ENCODE peak calls at places on chromosomes 13 and 19, in six cellular contexts. One of them, this sample, is unnamed.

GRCh38 chr13:20353973-20354372 is 121.9 kb upstream of the GJB6 start:
- ATAC-seq in HepG2: no peak
- ATAC-seq in upper lobe of left lung: no peak
- ATAC-seq in GM12878: no peak
- ATAC-seq in A549: no peak
- ATAC-seq in K562: no peak
- ATAC-seq in this sample: no peak

GRCh38 chr13:63700366-63700765 is 2284.7 kb upstream of the PCDH20 start:
- ATAC-seq in upper lobe of left lung: no peak
- ATAC-seq in A549: no peak
- ATAC-seq in HepG2: no peak
- ATAC-seq in GM12878: no peak
- ATAC-seq in K562: no peak
- ATAC-seq in this sample: no peak

GRCh38 chr19:3618811-3619630 is 7.6 kb downstream of the CACTIN start:
- ATAC-seq in HepG2: no peak
- ATAC-seq in A549: peak
- ATAC-seq in K562: no peak
- ATAC-seq in GM12878: no peak
- ATAC-seq in upper lobe of left lung: no peak
- ATAC-seq in this sample: no peak

GRCh38 chr13:89061821-89062220 is 1390.7 kb downstream of the SLITRK5 start:
- ATAC-seq in K562: no peak
- ATAC-seq in upper lobe of left lung: no peak
- ATAC-seq in A549: no peak
- ATAC-seq in HepG2: peak
- ATAC-seq in GM12878: no peak
- ATAC-seq in this sample: no peak

GRCh38 chr13:98871727-98872126 is 106.1 kb downstream of the DOCK9 start:
- ATAC-seq in A549: no peak
- ATAC-seq in K562: no peak
- ATAC-seq in HepG2: no peak
- ATAC-seq in upper lobe of left lung: peak
- ATAC-seq in GM12878: no peak
- ATAC-seq in this sample: no peak

GRCh38 chr13:93398167-93398566 is 171.6 kb downstream of the GPC6 start:
- ATAC-seq in K562: no peak
- ATAC-seq in A549: no peak
- ATAC-seq in HepG2: no peak
- ATAC-seq in GM12878: no peak
- ATAC-seq in upper lobe of left lung: peak
- ATAC-seq in this sample: peak

GRCh38 chr13:107842562-107843180 is 372.7 kb downstream of the LIG4 start:
- ATAC-seq in K562: no peak
- ATAC-seq in upper lobe of left lung: no peak
- ATAC-seq in A549: no peak
- ATAC-seq in HepG2: no peak
- ATAC-seq in GM12878: no peak
- ATAC-seq in this sample: no peak

GRCh38 chr19:23403581-23404324 is 8.5 kb upstream of the ZNF91 start:
- ATAC-seq in upper lobe of left lung: no peak
- ATAC-seq in GM12878: no peak
- ATAC-seq in A549: no peak
- ATAC-seq in HepG2: peak
- ATAC-seq in K562: no peak
- ATAC-seq in this sample: no peak

GRCh38 chr13:100608906-100609305 is 20.3 kb upstream of the GGACT start:
- ATAC-seq in HepG2: no peak
- ATAC-seq in K562: peak
- ATAC-seq in GM12878: peak
- ATAC-seq in A549: no peak
- ATAC-seq in upper lobe of left lung: no peak
- ATAC-seq in this sample: no peak

DNA sequence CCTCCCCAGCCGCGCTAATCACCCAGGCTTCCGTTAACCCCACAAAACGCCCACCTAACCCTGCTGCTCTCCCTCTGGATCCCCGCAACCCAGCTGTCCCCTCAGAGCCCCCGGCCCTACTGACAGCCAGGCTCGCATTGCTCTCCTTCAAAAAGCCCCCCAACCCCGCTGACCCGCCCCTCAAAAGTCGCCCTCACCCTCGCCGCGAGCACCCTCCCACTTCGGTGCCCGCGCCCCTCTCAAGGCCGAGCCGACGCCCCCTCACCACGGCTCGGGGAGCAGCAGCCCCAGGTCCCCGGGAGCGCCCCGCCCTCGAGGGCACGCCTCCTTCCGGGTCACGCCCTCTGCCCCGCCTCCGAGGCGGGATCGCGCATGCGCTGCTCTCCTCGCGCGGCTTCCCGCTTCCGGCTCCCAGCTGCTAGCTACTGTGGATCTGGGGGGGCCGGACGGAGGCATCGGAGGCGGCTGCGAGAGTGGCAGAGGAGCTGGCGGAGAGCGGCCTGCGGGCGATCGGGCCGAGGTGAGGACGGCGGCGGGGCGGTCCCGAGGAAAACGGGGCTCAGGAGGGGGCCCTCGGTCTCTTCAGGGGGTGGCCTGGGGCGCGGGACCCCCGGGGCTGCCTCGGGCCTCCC is 46.1 kb downstream of the ARHGEF18 start:
- ATAC-seq in GM12878: peak
- ATAC-seq in HepG2: peak
- ATAC-seq in A549: peak
- ATAC-seq in K562: peak
- ATAC-seq in upper lobe of left lung: peak
- ATAC-seq in this sample: peak
- TF ChIP-seq EP300 in GM12878: no peak
- TF ChIP-seq EP300 in HepG2: no peak
- TF ChIP-seq EP300 in A549: no peak
- TF ChIP-seq EP300 in K562: no peak
- TF ChIP-seq EP300 in upper lobe of left lung: no peak
- TF ChIP-seq EP300 in this sample: no peak

DNA sequence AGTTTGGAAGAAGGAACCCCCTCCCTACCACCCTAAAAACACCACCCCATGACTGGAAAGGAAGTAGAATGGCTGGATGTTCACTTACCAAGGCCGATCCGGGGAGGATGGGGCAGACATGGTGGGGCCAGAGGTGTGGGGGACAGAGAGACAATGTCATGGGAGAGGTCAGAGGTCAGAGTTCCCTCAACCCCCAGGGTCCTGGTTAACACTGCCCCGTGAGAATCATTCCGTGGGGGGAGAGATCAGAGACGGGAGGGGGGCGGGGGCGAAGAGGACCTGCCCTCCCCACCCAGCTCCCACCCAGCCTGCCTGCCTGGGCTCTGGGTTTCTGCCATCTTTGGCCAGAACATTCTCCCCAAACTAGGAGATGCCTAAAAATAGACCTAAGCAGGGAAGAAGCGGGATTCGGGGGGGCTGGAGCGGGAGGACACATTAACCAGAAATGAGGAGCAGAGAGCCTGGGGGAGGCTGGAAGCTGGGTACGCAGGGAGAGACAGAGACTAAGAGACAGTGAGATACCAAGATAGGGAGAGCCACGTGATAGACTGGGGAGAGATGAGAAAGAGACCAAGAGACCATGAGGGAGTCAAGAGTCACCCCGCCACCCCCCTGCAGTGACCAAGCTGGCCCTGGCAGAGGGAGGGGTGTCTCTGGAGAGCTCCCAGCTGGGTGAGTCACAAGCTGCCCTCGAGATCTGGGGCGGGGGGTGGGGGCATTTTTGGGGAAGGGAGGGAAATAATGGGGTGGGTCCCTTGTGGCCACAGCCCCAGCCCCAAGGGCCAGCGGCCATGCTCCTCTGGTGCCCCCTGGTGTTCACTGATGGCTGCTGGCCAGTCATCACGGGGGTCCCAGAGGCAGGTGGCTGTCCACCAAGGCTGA is 6.1 kb upstream of the KANK2 start:
- ATAC-seq in GM12878: peak
- ATAC-seq in HepG2: peak
- ATAC-seq in K562: peak
- ATAC-seq in upper lobe of left lung: peak
- ATAC-seq in A549: peak
- ATAC-seq in this sample: peak
- TF ChIP-seq EP300 in GM12878: no peak
- TF ChIP-seq EP300 in HepG2: no peak
- TF ChIP-seq EP300 in K562: no peak
- TF ChIP-seq EP300 in upper lobe of left lung: no peak
- TF ChIP-seq EP300 in A549: no peak
- TF ChIP-seq EP300 in this sample: no peak

GRCh38 chr19:7263521-7263920 is 30.7 kb downstream of the INSR start:
- ATAC-seq in GM12878: no peak
- ATAC-seq in HepG2: no peak
- ATAC-seq in K562: no peak
- ATAC-seq in upper lobe of left lung: no peak
- ATAC-seq in A549: no peak
- ATAC-seq in this sample: no peak

GRCh38 chr19:7266832-7267231 is 27.4 kb downstream of the INSR start:
- ATAC-seq in A549: no peak
- ATAC-seq in K562: no peak
- ATAC-seq in upper lobe of left lung: no peak
- ATAC-seq in GM12878: no peak
- ATAC-seq in HepG2: no peak
- ATAC-seq in this sample: no peak

GRCh38 chr19:7264858-7265257 is 29.4 kb downstream of the INSR start:
- ATAC-seq in K562: no peak
- ATAC-seq in GM12878: no peak
- ATAC-seq in upper lobe of left lung: no peak
- ATAC-seq in A549: no peak
- ATAC-seq in HepG2: no peak
- ATAC-seq in this sample: no peak

GRCh38 chr19:7267792-7268736 is 26.1 kb downstream of the INSR start:
- ATAC-seq in A549: no peak
- ATAC-seq in HepG2: no peak
- ATAC-seq in K562: no peak
- ATAC-seq in GM12878: no peak
- ATAC-seq in upper lobe of left lung: peak
- ATAC-seq in this sample: no peak

GRCh38 chr19:7265963-7266362 is 28.3 kb downstream of the INSR start:
- ATAC-seq in HepG2: no peak
- ATAC-seq in K562: no peak
- ATAC-seq in A549: no peak
- ATAC-seq in upper lobe of left lung: peak
- ATAC-seq in GM12878: no peak
- ATAC-seq in this sample: peak
- TF ChIP-seq EP300 in HepG2: no peak
- TF ChIP-seq EP300 in K562: no peak
- TF ChIP-seq EP300 in A549: no peak
- TF ChIP-seq EP300 in upper lobe of left lung: no peak
- TF ChIP-seq EP300 in GM12878: no peak
- TF ChIP-seq EP300 in this sample: no peak

GRCh38 chr13:61183670-61184069 is 232.0 kb downstream of the PCDH20 start:
- ATAC-seq in HepG2: no peak
- ATAC-seq in GM12878: no peak
- ATAC-seq in A549: no peak
- ATAC-seq in K562: no peak
- ATAC-seq in upper lobe of left lung: no peak
- ATAC-seq in this sample: no peak
- TF ChIP-seq EP300 in HepG2: no peak
- TF ChIP-seq EP300 in GM12878: no peak
- TF ChIP-seq EP300 in A549: no peak
- TF ChIP-seq EP300 in K562: no peak
- TF ChIP-seq EP300 in upper lobe of left lung: no peak
- TF ChIP-seq EP300 in this sample: no peak

DNA sequence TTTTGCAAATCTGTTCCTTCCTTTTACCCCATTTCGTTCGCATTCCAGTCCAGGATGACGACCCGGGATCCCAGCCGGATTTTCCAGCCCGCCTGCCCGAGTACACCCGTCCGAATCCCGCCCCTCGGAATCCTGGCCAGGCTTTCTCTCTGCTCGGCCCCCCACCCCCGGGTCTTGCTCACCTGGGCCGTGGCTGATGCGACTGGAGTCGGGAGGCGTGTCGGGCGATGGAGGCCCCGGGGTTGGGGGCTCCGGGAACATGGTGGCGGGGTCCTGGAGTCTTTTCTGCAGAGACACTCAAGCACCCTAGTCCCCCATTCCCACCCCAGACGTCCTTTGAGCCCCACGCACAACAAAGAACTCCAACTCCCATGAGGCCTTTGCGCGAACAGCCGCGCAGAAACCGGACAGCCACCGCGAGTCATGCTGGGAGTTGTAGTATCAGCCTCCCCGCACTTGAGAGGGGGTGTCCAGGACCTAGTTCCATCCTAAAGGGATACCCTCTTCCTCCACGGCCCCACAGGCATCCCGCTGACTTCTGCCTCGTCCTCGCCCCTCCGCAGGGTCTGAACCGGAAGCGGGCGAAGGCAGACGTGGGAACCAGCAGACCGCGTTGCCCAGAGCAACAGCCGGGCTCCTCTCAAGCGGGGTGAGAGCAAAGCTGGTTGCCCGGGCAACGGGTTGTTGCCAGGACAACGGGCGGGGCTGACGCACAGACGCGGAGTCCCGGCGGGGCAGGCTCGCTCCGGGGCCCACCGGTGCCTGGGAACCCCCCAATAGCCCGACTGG is 1.1 kb downstream of the SYT5 start:
- ATAC-seq in upper lobe of left lung: no peak
- ATAC-seq in A549: peak
- ATAC-seq in K562: peak
- ATAC-seq in HepG2: peak
- ATAC-seq in GM12878: peak
- ATAC-seq in this sample: peak
- TF ChIP-seq EP300 in upper lobe of left lung: no peak
- TF ChIP-seq EP300 in A549: no peak
- TF ChIP-seq EP300 in K562: peak
- TF ChIP-seq EP300 in HepG2: no peak
- TF ChIP-seq EP300 in GM12878: no peak
- TF ChIP-seq EP300 in this sample: no peak

GRCh38 chr19:46760363-46760762 is 14.1 kb upstream of the STRN4 start:
- ATAC-seq in GM12878: no peak
- ATAC-seq in upper lobe of left lung: no peak
- ATAC-seq in A549: no peak
- ATAC-seq in HepG2: no peak
- ATAC-seq in K562: no peak
- ATAC-seq in this sample: no peak

GRCh38 chr19:46762245-46762890 is 16.1 kb upstream of the STRN4 start:
- ATAC-seq in HepG2: no peak
- ATAC-seq in K562: no peak
- ATAC-seq in A549: no peak
- ATAC-seq in GM12878: no peak
- ATAC-seq in upper lobe of left lung: no peak
- ATAC-seq in this sample: no peak

GRCh38 chr19:46764817-46765291 is 18.6 kb upstream of the STRN4 start:
- ATAC-seq in upper lobe of left lung: peak
- ATAC-seq in A549: no peak
- ATAC-seq in GM12878: no peak
- ATAC-seq in HepG2: peak
- ATAC-seq in K562: no peak
- ATAC-seq in this sample: no peak

GRCh38 chr19:46759817-46760333 is 13.6 kb upstream of the STRN4 start:
- ATAC-seq in A549: peak
- ATAC-seq in K562: peak
- ATAC-seq in HepG2: peak
- ATAC-seq in upper lobe of left lung: peak
- ATAC-seq in GM12878: no peak
- ATAC-seq in this sample: peak

DNA sequence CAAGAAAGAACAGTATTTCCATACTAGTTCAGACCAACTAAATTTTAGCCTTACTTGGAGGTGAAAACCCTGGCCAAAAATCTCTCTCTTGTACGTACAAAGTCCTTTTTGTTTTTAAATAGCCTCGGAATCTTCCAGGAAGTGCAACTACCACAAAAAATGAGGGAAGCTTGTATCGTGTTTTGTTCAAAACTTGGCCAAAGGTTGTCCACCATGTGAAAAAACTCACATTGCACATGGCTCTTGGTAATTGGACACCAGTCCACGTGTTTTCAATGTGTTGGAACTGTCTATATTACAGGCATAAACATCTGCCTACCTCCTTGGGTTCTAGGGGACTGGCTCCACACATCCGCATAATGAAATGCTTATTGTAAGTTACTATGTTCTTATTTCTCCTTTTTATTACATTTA is 15.2 kb upstream of the STRN4 start:
- ATAC-seq in GM12878: no peak
- ATAC-seq in HepG2: no peak
- ATAC-seq in upper lobe of left lung: no peak
- ATAC-seq in A549: no peak
- ATAC-seq in K562: no peak
- ATAC-seq in this sample: no peak
- TF ChIP-seq EP300 in GM12878: no peak
- TF ChIP-seq EP300 in HepG2: no peak
- TF ChIP-seq EP300 in upper lobe of left lung: no peak
- TF ChIP-seq EP300 in A549: no peak
- TF ChIP-seq EP300 in K562: no peak
- TF ChIP-seq EP300 in this sample: no peak